ENCODE peak calls at places on chromosome X, in four cellular contexts. X is NCI-H510A treated with DMSO at 0.1 percent for 48 hours; K is activated T-cell treated with anti-CD3 and anti-CD28 coated beads, Interleukin-2, amount 50 U/mL, for 1 hour; B is stimulated activated CD4-positive, alpha-beta T cell treated with anti-CD3 and anti-CD28 coated beads, Interleukin-4, amount 100 ng/mL, for 24 hours. N is an unnamed sample.

GRCh38 chrX:107672955-107673378 is 44.7 kb downstream of the PRPS1 start:
- DNase-seq in X (peak; percentile 32), B (peak; percentile 74), K (peak; percentile 77), N (peak; percentile 85)

GRCh38 chrX:118632862-118633261 is 94.5 kb upstream of the IL13RA1 start:
- DNase-seq in K (no peak), B (no peak), X (no peak), N (no peak)

GRCh38 chrX:136768469-136769084 is 12.2 kb downstream of the ARHGEF6 start:
- DNase-seq in K (peak; percentile 43), X (no peak), B (peak; percentile 64), N (peak; percentile 69)

GRCh38 chrX:153582896-153583295 is 16.0 kb downstream of the CCNQ start:
- DNase-seq in B (peak; percentile 65), K (peak; percentile 58), X (no peak), N (peak; percentile 60)

GRCh38 chrX:283115-283845 is 2.1 kb downstream of the PLCXD1 start:
- DNase-seq in B (peak; percentile 93), K (peak; percentile 83), X (no peak), N (peak; percentile 93)

GRCh38 chrX:2628751-2629315 is 62.3 kb upstream of the CD99 start:
- DNase-seq in K (no peak), B (no peak), X (no peak), N (peak; percentile 29)

GRCh38 chrX:11703855-11704254 is 38.1 kb upstream of the ARHGAP6 start:
- DNase-seq in X (no peak), B (no peak), K (no peak), N (no peak)

GRCh38 chrX:21738145-21738949 is 19.6 kb downstream of the SMPX start:
- DNase-seq in B (no peak), K (no peak), X (peak; percentile 79), N (no peak)

GRCh38 chrX:65752294-65752693 is 84.8 kb downstream of the MSN start:
- DNase-seq in K (no peak), X (no peak), B (no peak), N (no peak)

GRCh38 chrX:68843992-68844391 is 15.2 kb downstream of the EFNB1 start:
- DNase-seq in B (no peak), K (no peak), X (no peak), N (no peak)

GRCh38 chrX:642436-643210 is 12.0 kb downstream of the SHOX start:
- DNase-seq in X (no peak), K (no peak), B (no peak), N (no peak)

GRCh38 chrX:97234471-97235097 is 350.9 kb downstream of the RPA4 start:
- DNase-seq in X (no peak), B (no peak), K (no peak), N (no peak)

GRCh38 chrX:78329486-78329885 is 2.1 kb upstream of the CYSLTR1 start:
- DNase-seq in X (no peak), K (peak; percentile 32), B (peak; percentile 13), N (no peak)

GRCh38 chrX:70262952-70263567 is 3.1 kb upstream of the P2RY4 start:
- DNase-seq in B (peak; percentile 11), K (no peak), X (peak; percentile 45), N (peak; percentile 35)

GRCh38 chrX:73867144-73867543 is 304.1 kb downstream of the CHIC1 start:
- DNase-seq in X (no peak), K (no peak), B (no peak), N (no peak)

GRCh38 chrX:54049801-54050200 is 5.5 kb upstream of the PHF8 start:
- DNase-seq in B (no peak), X (no peak), K (no peak), N (no peak)

GRCh38 chrX:40007136-40007535 is 90.6 kb downstream of the BCOR start:
- DNase-seq in B (no peak), X (no peak), K (no peak), N (no peak)

GRCh38 chrX:107823456-107823855 is 2.2 kb upstream of the MID2 start:
- DNase-seq in K (no peak), B (no peak), X (no peak), N (no peak)

GRCh38 chrX:106894392-106894909 is 8.7 kb downstream of the RIPPLY1 start:
- DNase-seq in B (peak; percentile 41), X (peak; percentile 50), K (peak; percentile 43), N (peak; percentile 42)

GRCh38 chrX:153723351-153724251 is 586 bp downstream of the BCAP31 start:
- DNase-seq in K (no peak), X (peak; percentile 12), B (peak; percentile 51), N (peak; percentile 58)

GRCh38 chrX:70478521-70478920 is 33.9 kb downstream of the DLG3 start:
- DNase-seq in B (no peak), K (no peak), X (no peak), N (no peak)

GRCh38 chrX:154295664-154296310 is at the start of gene TKTL1:
- DNase-seq in B (no peak), K (no peak), X (no peak), N (no peak)

GRCh38 chrX:21574793-21575192 is 83.3 kb downstream of the KLHL34 start:
- DNase-seq in B (no peak), X (no peak), K (no peak), N (no peak)

N was measured in activated CD4-positive, alpha-beta memory T cell treated with anti-CD3 and anti-CD28 coated beads, Interleukin-2, amount 10 ng/mL, durations not matched to agents 7 days and 5 days.